ENCODE peak calls at places on chromosome 14, in six cellular contexts. One of them, this sample, is unnamed.

GRCh38 chr14:69479696-69480095 is 4.8 kb upstream of the PLEKHD1 start:
- DNase-seq in K562: no peak
- DNase-seq in A549: no peak
- DNase-seq in GM12878: no peak
- DNase-seq in IMR-90: no peak
- DNase-seq in HepG2: no peak
- DNase-seq in this sample: no peak

GRCh38 chr14:60111732-60112131 is 20.0 kb downstream of the PCNX4 start:
- DNase-seq in HepG2: no peak
- DNase-seq in K562: no peak
- DNase-seq in A549: no peak
- DNase-seq in IMR-90: no peak
- DNase-seq in GM12878: no peak
- DNase-seq in this sample: no peak

GRCh38 chr14:54169254-54169924 is 212.8 kb upstream of the BMP4 start:
- DNase-seq in HepG2: no peak
- DNase-seq in IMR-90: peak
- DNase-seq in K562: no peak
- DNase-seq in A549: no peak
- DNase-seq in GM12878: no peak
- DNase-seq in this sample: no peak

GRCh38 chr14:100692256-100692655 is 34.4 kb upstream of the DLK1 start:
- DNase-seq in GM12878: no peak
- DNase-seq in HepG2: no peak
- DNase-seq in K562: no peak
- DNase-seq in A549: no peak
- DNase-seq in IMR-90: no peak
- DNase-seq in this sample: no peak

GRCh38 chr14:93751946-93752660 is 36.2 kb downstream of the PRIMA1 start:
- DNase-seq in GM12878: no peak
- DNase-seq in A549: no peak
- DNase-seq in HepG2: no peak
- DNase-seq in IMR-90: no peak
- DNase-seq in K562: no peak
- DNase-seq in this sample: no peak

GRCh38 chr14:51424569-51425251 is 184.7 kb downstream of the TMX1 start:
- DNase-seq in GM12878: no peak
- DNase-seq in IMR-90: peak
- DNase-seq in K562: no peak
- DNase-seq in HepG2: no peak
- DNase-seq in A549: no peak
- DNase-seq in this sample: no peak

GRCh38 chr14:26872930-26873470 is 275.2 kb upstream of the NOVA1 start:
- DNase-seq in K562: peak
- DNase-seq in IMR-90: no peak
- DNase-seq in GM12878: no peak
- DNase-seq in HepG2: no peak
- DNase-seq in A549: no peak
- DNase-seq in this sample: no peak

GRCh38 chr14:73392329-73393257 is 65.8 kb downstream of the NUMB start:
- DNase-seq in K562: no peak
- DNase-seq in IMR-90: no peak
- DNase-seq in HepG2: no peak
- DNase-seq in A549: no peak
- DNase-seq in GM12878: no peak
- DNase-seq in this sample: no peak

GRCh38 chr14:57008534-57008933 is 198.3 kb upstream of the OTX2 start:
- DNase-seq in GM12878: no peak
- DNase-seq in HepG2: no peak
- DNase-seq in K562: peak
- DNase-seq in A549: no peak
- DNase-seq in IMR-90: no peak
- DNase-seq in this sample: peak

GRCh38 chr14:37573355-37573754 is 21.7 kb downstream of the FOXA1 start:
- DNase-seq in A549: no peak
- DNase-seq in GM12878: no peak
- DNase-seq in HepG2: no peak
- DNase-seq in IMR-90: no peak
- DNase-seq in K562: no peak
- DNase-seq in this sample: no peak

GRCh38 chr14:74400328-74400727 is 25.7 kb downstream of the SYNDIG1L start:
- DNase-seq in K562: peak
- DNase-seq in IMR-90: no peak
- DNase-seq in GM12878: no peak
- DNase-seq in HepG2: no peak
- DNase-seq in A549: peak
- DNase-seq in this sample: no peak

GRCh38 chr14:62209287-62209899 is 447.2 kb downstream of the SNAPC1 start:
- DNase-seq in IMR-90: peak
- DNase-seq in GM12878: no peak
- DNase-seq in K562: no peak
- DNase-seq in HepG2: no peak
- DNase-seq in A549: no peak
- DNase-seq in this sample: no peak

GRCh38 chr14:72605921-72606220 is 288.0 kb downstream of the DPF3 start:
- DNase-seq in HepG2: no peak
- DNase-seq in GM12878: no peak
- DNase-seq in K562: no peak
- DNase-seq in A549: no peak
- DNase-seq in IMR-90: no peak
- DNase-seq in this sample: no peak

GRCh38 chr14:35992816-35993511 is 166.8 kb downstream of the BRMS1L start:
- DNase-seq in K562: no peak
- DNase-seq in HepG2: no peak
- DNase-seq in IMR-90: no peak
- DNase-seq in GM12878: no peak
- DNase-seq in A549: no peak
- DNase-seq in this sample: no peak

GRCh38 chr14:105440554-105440900 is 20.9 kb downstream of the MTA1 start:
- DNase-seq in K562: no peak
- DNase-seq in GM12878: no peak
- DNase-seq in IMR-90: no peak
- DNase-seq in HepG2: no peak
- DNase-seq in A549: no peak
- DNase-seq in this sample: no peak

GRCh38 chr14:55025948-55026347 is 951 bp downstream of the WDHD1 start:
- DNase-seq in IMR-90: no peak
- DNase-seq in A549: no peak
- DNase-seq in K562: no peak
- DNase-seq in HepG2: no peak
- DNase-seq in GM12878: no peak
- DNase-seq in this sample: no peak

GRCh38 chr14:64960762-64961276 is 11.3 kb downstream of the RAB15 start:
- DNase-seq in IMR-90: no peak
- DNase-seq in GM12878: no peak
- DNase-seq in K562: no peak
- DNase-seq in HepG2: no peak
- DNase-seq in A549: no peak
- DNase-seq in this sample: peak

GRCh38 chr14:38941485-38941884 is 161.6 kb downstream of the SEC23A start:
- DNase-seq in IMR-90: no peak
- DNase-seq in A549: peak
- DNase-seq in HepG2: peak
- DNase-seq in GM12878: no peak
- DNase-seq in K562: no peak
- DNase-seq in this sample: no peak

GRCh38 chr14:50363734-50364113 is 33.0 kb downstream of the CDKL1 start:
- DNase-seq in K562: no peak
- DNase-seq in A549: no peak
- DNase-seq in HepG2: no peak
- DNase-seq in IMR-90: peak
- DNase-seq in GM12878: peak
- DNase-seq in this sample: no peak
- TF ChIP-seq BHLHE40 in K562: no peak
- TF ChIP-seq BHLHE40 in A549: no peak
- TF ChIP-seq BHLHE40 in HepG2: no peak
- TF ChIP-seq BHLHE40 in IMR-90: no peak
- TF ChIP-seq BHLHE40 in GM12878: no peak
- TF ChIP-seq BHLHE40 in this sample: no peak

DNA sequence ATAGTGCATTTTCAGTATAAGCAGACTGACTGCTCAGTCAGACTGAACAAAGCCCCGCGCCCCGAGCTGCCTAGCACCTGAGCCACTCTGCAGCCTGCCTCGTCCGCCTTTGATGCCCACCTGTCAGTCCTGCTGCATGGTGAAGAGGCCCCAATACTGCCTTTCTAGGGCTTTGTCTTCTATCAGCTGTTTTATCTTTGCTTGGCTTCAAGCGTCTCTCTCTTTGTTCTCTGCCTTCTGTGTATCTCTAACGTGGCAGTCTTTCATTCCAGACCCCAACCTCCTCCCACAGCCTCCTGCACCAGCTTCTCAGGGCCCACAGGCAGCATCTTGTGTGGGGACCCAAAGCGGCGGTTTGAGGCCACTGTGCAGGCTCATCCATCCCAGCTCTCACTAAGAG is 1001.0 kb downstream of the VRK1 start:
- DNase-seq in HepG2: no peak
- DNase-seq in GM12878: no peak
- DNase-seq in IMR-90: no peak
- DNase-seq in K562: no peak
- DNase-seq in A549: no peak
- DNase-seq in this sample: no peak
- TF ChIP-seq BHLHE40 in HepG2: no peak
- TF ChIP-seq BHLHE40 in GM12878: no peak
- TF ChIP-seq BHLHE40 in IMR-90: no peak
- TF ChIP-seq BHLHE40 in K562: no peak
- TF ChIP-seq BHLHE40 in A549: no peak
- TF ChIP-seq BHLHE40 in this sample: no peak

DNA sequence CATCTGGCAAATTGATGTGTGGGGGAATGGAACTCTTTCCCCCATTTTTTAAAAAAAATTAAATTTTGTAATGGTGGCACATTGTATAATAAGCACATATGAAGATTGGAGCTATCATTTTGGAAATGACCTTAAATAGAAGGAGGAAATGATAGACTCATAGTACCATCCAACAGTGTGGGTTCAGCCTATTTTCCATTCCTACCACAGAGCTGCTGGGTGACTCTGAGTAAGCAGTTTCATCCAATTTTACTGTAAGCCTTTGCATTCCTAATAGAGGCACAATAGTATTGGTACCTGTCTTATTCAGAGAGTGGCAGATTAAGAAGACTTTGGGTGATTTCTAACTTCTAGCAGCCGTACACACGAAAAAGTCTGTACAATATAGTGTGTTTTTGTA is 304.5 kb downstream of the RAD51B start:
- DNase-seq in HepG2: no peak
- DNase-seq in K562: no peak
- DNase-seq in A549: no peak
- DNase-seq in IMR-90: no peak
- DNase-seq in GM12878: no peak
- DNase-seq in this sample: no peak
- TF ChIP-seq BHLHE40 in HepG2: no peak
- TF ChIP-seq BHLHE40 in K562: no peak
- TF ChIP-seq BHLHE40 in A549: no peak
- TF ChIP-seq BHLHE40 in IMR-90: no peak
- TF ChIP-seq BHLHE40 in GM12878: no peak
- TF ChIP-seq BHLHE40 in this sample: no peak

GRCh38 chr14:77181603-77182437 is at the start of gene TMEM63C:
- DNase-seq in K562: no peak
- DNase-seq in A549: peak
- DNase-seq in GM12878: peak
- DNase-seq in HepG2: peak
- DNase-seq in IMR-90: no peak
- DNase-seq in this sample: peak
- TF ChIP-seq BHLHE40 in K562: no peak
- TF ChIP-seq BHLHE40 in A549: no peak
- TF ChIP-seq BHLHE40 in GM12878: no peak
- TF ChIP-seq BHLHE40 in HepG2: no peak
- TF ChIP-seq BHLHE40 in IMR-90: no peak
- TF ChIP-seq BHLHE40 in this sample: no peak

GRCh38 chr14:58826845-58827686 is 189.3 kb downstream of the DACT1 start:
- DNase-seq in A549: no peak
- DNase-seq in HepG2: no peak
- DNase-seq in GM12878: no peak
- DNase-seq in IMR-90: no peak
- DNase-seq in K562: no peak
- DNase-seq in this sample: no peak

GRCh38 chr14:58828298-58828697 is 190.5 kb downstream of the DACT1 start:
- DNase-seq in K562: no peak
- DNase-seq in A549: no peak
- DNase-seq in HepG2: no peak
- DNase-seq in IMR-90: no peak
- DNase-seq in GM12878: no peak
- DNase-seq in this sample: no peak

GRCh38 chr14:58832010-58832409 is 194.2 kb downstream of the DACT1 start:
- DNase-seq in K562: no peak
- DNase-seq in GM12878: no peak
- DNase-seq in IMR-90: no peak
- DNase-seq in HepG2: no peak
- DNase-seq in A549: no peak
- DNase-seq in this sample: no peak

GRCh38 chr14:58830121-58830520 is 192.4 kb downstream of the DACT1 start:
- DNase-seq in K562: no peak
- DNase-seq in A549: no peak
- DNase-seq in IMR-90: no peak
- DNase-seq in HepG2: no peak
- DNase-seq in GM12878: no peak
- DNase-seq in this sample: no peak

GRCh38 chr14:58829594-58829993 is 191.8 kb downstream of the DACT1 start:
- DNase-seq in HepG2: peak
- DNase-seq in A549: peak
- DNase-seq in IMR-90: peak
- DNase-seq in K562: no peak
- DNase-seq in GM12878: no peak
- DNase-seq in this sample: no peak
- TF ChIP-seq BHLHE40 in HepG2: no peak
- TF ChIP-seq BHLHE40 in A549: no peak
- TF ChIP-seq BHLHE40 in IMR-90: no peak
- TF ChIP-seq BHLHE40 in K562: no peak
- TF ChIP-seq BHLHE40 in GM12878: no peak
- TF ChIP-seq BHLHE40 in this sample: no peak

GRCh38 chr14:98444077-98444476 is 827.9 kb downstream of the BCL11B start:
- DNase-seq in GM12878: no peak
- DNase-seq in K562: no peak
- DNase-seq in IMR-90: no peak
- DNase-seq in HepG2: no peak
- DNase-seq in A549: no peak
- DNase-seq in this sample: no peak

GRCh38 chr14:98446508-98446907 is 825.5 kb downstream of the BCL11B start:
- DNase-seq in A549: no peak
- DNase-seq in IMR-90: no peak
- DNase-seq in K562: no peak
- DNase-seq in GM12878: no peak
- DNase-seq in HepG2: no peak
- DNase-seq in this sample: no peak

DNA sequence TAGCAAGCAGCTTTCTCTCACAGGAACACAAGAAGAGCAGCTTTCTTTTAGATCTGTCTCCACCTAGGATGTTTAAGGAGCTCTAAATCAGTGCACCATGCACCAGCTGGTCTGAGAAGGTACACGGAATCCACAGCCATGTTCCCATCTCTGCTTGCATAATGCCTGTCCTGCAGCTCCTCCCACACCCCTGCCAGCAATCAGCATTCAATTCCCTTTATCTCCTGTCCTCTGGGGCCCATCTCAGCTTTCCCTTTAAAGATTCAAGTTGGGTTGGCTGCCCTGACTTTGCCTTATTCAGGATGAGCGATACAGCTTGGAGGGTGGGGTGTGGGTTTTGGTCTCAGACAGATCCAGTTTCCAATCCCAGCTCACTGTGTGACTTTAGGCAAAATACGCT is 826.3 kb downstream of the BCL11B start:
- DNase-seq in HepG2: no peak
- DNase-seq in IMR-90: no peak
- DNase-seq in K562: no peak
- DNase-seq in A549: no peak
- DNase-seq in GM12878: no peak
- DNase-seq in this sample: no peak
- TF ChIP-seq BHLHE40 in HepG2: no peak
- TF ChIP-seq BHLHE40 in IMR-90: no peak
- TF ChIP-seq BHLHE40 in K562: no peak
- TF ChIP-seq BHLHE40 in A549: no peak
- TF ChIP-seq BHLHE40 in GM12878: no peak
- TF ChIP-seq BHLHE40 in this sample: no peak